ENCODE peak calls at places on chromosomes 1 and 21, in eight cellular contexts. P is midbrain; K is K562; L is activated naive CD4-positive, alpha-beta T cell; U is NCI-H2029 treated with DMSO at 0.1 percent for 48 hours; A is NCI-H774; C is ecto neural progenitor cell; Y is fibroblast of the conjunctiva. Z is an unnamed sample.

GRCh38 chr1:29786195-29786594 is 549.9 kb downstream of the PTPRU start:
- DNase-seq in P (no peak), K (no peak), L (no peak), U (no peak), A (no peak), C (no peak), Y (no peak), Z (no peak)

GRCh38 chr1:210633636-210634035 is 304.9 kb downstream of the HHAT start:
- DNase-seq in P (peak; percentile 72), K (no peak), L (no peak), U (no peak), A (peak; percentile 38), C (no peak), Y (no peak), Z (no peak)

GRCh38 chr1:48056365-48056764 is 59.2 kb upstream of the TRABD2B start:
- DNase-seq in P (no peak), K (no peak), L (no peak), U (no peak), A (no peak), C (no peak), Y (no peak), Z (no peak)

GRCh38 chr21:45137612-45137937 is 63.2 kb downstream of the ADARB1 start:
- DNase-seq in P (no peak), K (no peak), L (no peak), U (no peak), A (no peak), C (no peak), Y (no peak), Z (no peak)

GRCh38 chr1:178684542-178685000 is 40.5 kb upstream of the RALGPS2 start:
- DNase-seq in P (no peak), K (no peak), L (no peak), U (no peak), A (no peak), C (no peak), Y (peak; percentile 87), Z (peak; percentile 90)

GRCh38 chr1:116368241-116368640 is 4.8 kb upstream of the ATP1A1 start:
- DNase-seq in P (no peak), K (no peak), L (no peak), U (no peak), A (no peak), C (no peak), Y (no peak), Z (no peak)

GRCh38 chr1:19685994-19686393 is 21.3 kb downstream of the HTR6 start:
- DNase-seq in P (no peak), K (no peak), L (no peak), U (no peak), A (no peak), C (no peak), Y (no peak), Z (no peak)

GRCh38 chr1:31421404-31422040 is 8.5 kb downstream of the SERINC2 start:
- DNase-seq in P (no peak), K (peak; percentile 53), L (no peak), U (no peak), A (no peak), C (peak; percentile 76), Y (no peak), Z (no peak)

GRCh38 chr1:157968951-157969350 is 24.5 kb upstream of the KIRREL1 start:
- DNase-seq in P (no peak), K (no peak), L (no peak), U (no peak), A (no peak), C (no peak), Y (peak; percentile 87), Z (no peak)

GRCh38 chr1:185559151-185559550 is 175.0 kb upstream of the HMCN1 start:
- DNase-seq in P (no peak), K (no peak), L (no peak), U (no peak), A (no peak), C (no peak), Y (no peak), Z (no peak)

GRCh38 chr1:63640633-63641567 is 47.7 kb downstream of the PGM1 start:
- DNase-seq in P (no peak), K (no peak), L (no peak), U (no peak), A (no peak), C (no peak), Y (no peak), Z (no peak)

GRCh38 chr1:244054247-244054923 is 3.3 kb downstream of the ZBTB18 start:
- DNase-seq in P (peak; percentile 58), K (no peak), L (no peak), U (no peak), A (no peak), C (no peak), Y (no peak), Z (no peak)

GRCh38 chr1:197787623-197788536 is 12.6 kb upstream of the DENND1B start:
- DNase-seq in P (no peak), K (no peak), L (no peak), U (no peak), A (no peak), C (no peak), Y (no peak), Z (no peak)

GRCh38 chr1:207404849-207405525 is 49.1 kb upstream of the CR2 start:
- DNase-seq in P (peak; percentile 71), K (peak; percentile 78), L (no peak), U (peak; percentile 70), A (peak; percentile 46), C (no peak), Y (peak; percentile 78), Z (peak; percentile 37)

GRCh38 chr1:2135425-2135824 is 59.1 kb downstream of the FAAP20 start:
- DNase-seq in P (no peak), K (no peak), L (no peak), U (no peak), A (no peak), C (peak; percentile 86), Y (peak; percentile 47), Z (no peak)

GRCh38 chr1:81174052-81174451 is 626.7 kb upstream of the ADGRL2 start:
- DNase-seq in P (no peak), K (no peak), L (no peak), U (no peak), A (no peak), C (no peak), Y (no peak), Z (no peak)

GRCh38 chr1:89100366-89100765 is 25.5 kb downstream of the GBP2 start:
- DNase-seq in P (no peak), K (no peak), L (no peak), U (no peak), A (no peak), C (no peak), Y (no peak), Z (no peak)

GRCh38 chr1:201268604-201269151 is 14.6 kb upstream of the PKP1 start:
- DNase-seq in P (no peak), K (no peak), L (no peak), U (no peak), A (no peak), C (peak; percentile 71), Y (peak; percentile 63), Z (no peak)

GRCh38 chr21:10616535-10616934 is 95.2 kb downstream of the TPTE start:
- DNase-seq in P (no peak), K (no peak), L (no peak), U (no peak), A (no peak), C (no peak), Y (no peak), Z (no peak)

GRCh38 chr1:16146888-16147614 is 8.8 kb downstream of the EPHA2 start:
- DNase-seq in P (no peak), K (peak; percentile 80), L (no peak), U (no peak), A (no peak), C (no peak), Y (no peak), Z (no peak)

GRCh38 chr1:45836451-45836850 is 33.0 kb downstream of the MAST2 start:
- DNase-seq in P (no peak), K (no peak), L (no peak), U (no peak), A (no peak), C (no peak), Y (no peak), Z (no peak)

GRCh38 chr1:54238353-54239040 is 38.5 kb downstream of the MRPL37 start:
- DNase-seq in P (no peak), K (no peak), L (no peak), U (no peak), A (no peak), C (no peak), Y (no peak), Z (no peak)

GRCh38 chr1:214404154-214404553 is 123.2 kb downstream of the SMYD2 start:
- DNase-seq in P (no peak), K (no peak), L (no peak), U (no peak), A (no peak), C (no peak), Y (no peak), Z (peak; percentile 75)